ENCODE peak calls at places on chromosome 9, in six cellular contexts. B is body of pancreas; X is OCI-LY7; L is CD4-positive, alpha-beta memory T cell; R is neuronal stem cell; J is Peyer's patch. O is an unnamed sample.

GRCh38 chr9:106111039-106111740 is 416.8 kb downstream of the TMEM38B start:
- DNase-seq in B (no peak), X (no peak), L (no peak), R (no peak), J (no peak), O (no peak)

GRCh38 chr9:87622936-87623335 is 103.0 kb upstream of the CTSL start:
- DNase-seq in B (no peak), X (no peak), L (no peak), R (no peak), J (no peak), O (no peak)

GRCh38 chr9:21983509-21983908 is 10.7 kb downstream of the CDKN2A start:
- DNase-seq in B (no peak), X (no peak), L (no peak), R (no peak), J (no peak), O (no peak)

GRCh38 chr9:114953917-114954316 is 23.5 kb upstream of the TNFSF8 start:
- DNase-seq in B (no peak), X (no peak), L (no peak), R (no peak), J (peak; percentile 48), O (no peak)

GRCh38 chr9:23746317-23746716 is 79.7 kb downstream of the ELAVL2 start:
- DNase-seq in B (no peak), X (no peak), L (no peak), R (no peak), J (no peak), O (no peak)

GRCh38 chr9:12368569-12368968 is 324.6 kb upstream of the TYRP1 start:
- DNase-seq in B (no peak), X (no peak), L (no peak), R (no peak), J (no peak), O (no peak)

GRCh38 chr9:36140086-36141084 is 3.9 kb downstream of the GLIPR2 start:
- DNase-seq in B (no peak), X (no peak), L (peak; percentile 52), R (no peak), J (no peak), O (no peak)

GRCh38 chr9:104944356-104944755 is 16.4 kb upstream of the ABCA1 start:
- DNase-seq in B (no peak), X (no peak), L (no peak), R (no peak), J (no peak), O (no peak)

GRCh38 chr9:38445154-38446043 is 21.1 kb upstream of the IGFBPL1 start:
- DNase-seq in B (no peak), X (peak; percentile 1), L (no peak), R (no peak), J (no peak), O (no peak)

GRCh38 chr9:33131505-33132248 is 35.5 kb downstream of the B4GALT1 start:
- DNase-seq in B (no peak), X (no peak), L (no peak), R (no peak), J (no peak), O (no peak)

GRCh38 chr9:33130961-33131360 is 36.2 kb downstream of the B4GALT1 start:
- DNase-seq in B (no peak), X (no peak), L (no peak), R (no peak), J (no peak), O (no peak)

GRCh38 chr9:33129886-33130284 is 37.3 kb downstream of the B4GALT1 start:
- DNase-seq in B (peak; percentile 27), X (no peak), L (no peak), R (no peak), J (no peak), O (no peak)

GRCh38 chr9:33129251-33129885 is 37.8 kb downstream of the B4GALT1 start:
- DNase-seq in B (no peak), X (no peak), L (no peak), R (no peak), J (no peak), O (no peak)

GRCh38 chr9:33130501-33130900 is 36.6 kb downstream of the B4GALT1 start:
- DNase-seq in B (no peak), X (no peak), L (no peak), R (no peak), J (no peak), O (no peak)
- H3K36me3 ChIP-seq in B (no peaks in the 10 kb centered on the region), X (peaks cover 57% of the 10 kb centered on the region), L (peaks cover 47% of the 10 kb centered on the region), R (no peaks in the 10 kb centered on the region), J (no peaks in the 10 kb centered on the region), O (no peaks in the 10 kb centered on the region)

GRCh38 chr9:121328476-121328875 is 41.6 kb downstream of the STOM start:
- DNase-seq in B (no peak), X (no peak), L (no peak), R (no peak), J (no peak), O (no peak)
- H3K36me3 ChIP-seq in B (no peaks in the 10 kb centered on the region), X (no peaks in the 10 kb centered on the region), L (no peaks in the 10 kb centered on the region), R (peaks cover 3% of the 10 kb centered on the region), J (no peaks in the 10 kb centered on the region), O (peaks cover 15% of the 10 kb centered on the region)

GRCh38 chr9:77030045-77030444 is 10.6 kb downstream of the FOXB2 start:
- DNase-seq in B (no peak), X (no peak), L (no peak), R (no peak), J (no peak), O (no peak)
- H3K36me3 ChIP-seq in B (no peaks in the 10 kb centered on the region), X (no peaks in the 10 kb centered on the region), L (no peaks in the 10 kb centered on the region), R (no peaks in the 10 kb centered on the region), J (no peaks in the 10 kb centered on the region), O (no peaks in the 10 kb centered on the region)

DNA sequence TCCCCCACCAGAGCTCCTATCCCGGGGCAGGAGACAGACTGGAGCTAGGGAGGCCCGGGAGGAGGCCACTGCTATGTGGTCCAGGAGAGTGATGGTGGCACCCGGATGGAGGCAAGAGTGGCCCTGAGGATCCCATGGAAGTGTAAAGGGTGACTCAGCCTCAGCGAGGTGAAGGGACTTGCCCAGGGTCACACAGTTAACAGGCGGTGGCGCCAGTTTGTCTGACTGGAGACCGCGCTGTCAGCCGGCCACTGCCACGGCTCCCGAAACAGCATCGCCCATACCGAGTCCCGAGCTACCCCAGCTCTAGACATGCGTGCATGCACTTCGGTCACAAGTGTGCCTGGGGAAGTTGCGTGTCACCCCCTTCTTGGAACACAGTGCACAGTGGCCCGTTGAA is 165.9 kb downstream of the GAPVD1 start:
- DNase-seq in B (no peak), X (no peak), L (no peak), R (no peak), J (no peak), O (no peak)
- H3K36me3 ChIP-seq in B (no peaks in the 10 kb centered on the region), X (no peaks in the 10 kb centered on the region), L (no peaks in the 10 kb centered on the region), R (no peaks in the 10 kb centered on the region), J (no peaks in the 10 kb centered on the region), O (no peaks in the 10 kb centered on the region)

GRCh38 chr9:94768766-94769165 is 42.3 kb downstream of the AOPEP start:
- DNase-seq in B (no peak), X (no peak), L (no peak), R (no peak), J (no peak), O (no peak)
- H3K36me3 ChIP-seq in B (no peaks in the 10 kb centered on the region), X (peaks cover 8% of the 10 kb centered on the region), L (no peaks in the 10 kb centered on the region), R (no peaks in the 10 kb centered on the region), J (no peaks in the 10 kb centered on the region), O (no peaks in the 10 kb centered on the region)

DNA sequence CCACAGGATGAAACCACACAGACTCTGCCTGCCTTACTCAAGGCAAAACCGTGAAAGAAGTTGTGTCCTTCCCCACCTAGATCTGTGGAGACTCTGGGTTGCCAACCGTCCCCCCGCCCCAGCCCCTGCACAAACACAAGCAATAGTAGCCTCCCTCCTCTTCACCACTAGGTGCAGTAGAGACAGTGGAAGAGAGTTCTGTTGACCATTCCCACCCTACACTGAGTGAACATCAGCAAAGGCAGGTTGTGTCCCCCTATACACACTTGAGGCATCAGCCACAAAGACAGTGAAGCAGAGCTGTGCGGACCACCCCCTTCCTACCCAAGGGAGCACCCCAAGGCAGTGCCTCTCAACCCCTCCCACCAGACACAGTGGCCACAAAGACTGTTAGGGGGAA is 223.7 kb upstream of the NFIL3 start:
- DNase-seq in B (no peak), X (no peak), L (no peak), R (no peak), J (no peak), O (no peak)
- H3K36me3 ChIP-seq in B (no peaks in the 10 kb centered on the region), X (no peaks in the 10 kb centered on the region), L (no peaks in the 10 kb centered on the region), R (no peaks in the 10 kb centered on the region), J (no peaks in the 10 kb centered on the region), O (no peaks in the 10 kb centered on the region)

DNA sequence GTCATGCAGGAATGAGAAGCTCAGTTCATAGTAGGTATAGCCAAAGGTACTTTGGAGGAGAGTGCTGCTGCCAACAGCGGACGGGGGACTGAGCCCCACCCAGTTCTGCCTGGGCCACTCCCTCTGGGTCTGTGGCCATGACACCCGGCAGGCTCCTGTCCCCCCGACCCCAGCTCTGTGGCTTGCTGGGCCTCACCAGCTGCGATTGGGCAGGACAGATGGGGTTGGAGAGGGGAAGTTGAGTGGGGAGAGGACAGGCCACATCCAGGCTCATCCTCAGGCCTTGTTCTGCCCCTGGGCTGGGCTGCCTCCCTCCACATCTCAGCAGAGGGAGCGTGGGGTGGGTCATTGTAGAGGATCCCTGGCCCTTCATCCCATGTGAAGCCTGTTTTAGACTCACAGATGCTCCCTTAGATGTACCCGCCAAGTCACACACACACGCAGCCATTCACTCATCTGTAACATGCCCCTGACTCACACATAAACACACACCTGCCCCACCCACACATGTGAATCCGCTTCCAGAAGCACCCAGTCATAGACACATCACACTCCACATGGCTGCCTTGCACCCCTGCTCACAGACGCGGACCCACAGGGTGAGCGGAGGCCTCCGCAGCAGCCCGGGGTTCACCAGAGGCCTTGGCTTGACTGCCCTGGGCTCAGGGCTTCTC is 48.8 kb downstream of the NTNG2 start:
- DNase-seq in B (no peak), X (no peak), L (no peak), R (no peak), J (no peak), O (no peak)
- H3K36me3 ChIP-seq in B (no peaks in the 10 kb centered on the region), X (no peaks in the 10 kb centered on the region), L (no peaks in the 10 kb centered on the region), R (no peaks in the 10 kb centered on the region), J (no peaks in the 10 kb centered on the region), O (no peaks in the 10 kb centered on the region)

GRCh38 chr9:83307051-83307724 is 231.0 kb downstream of the FRMD3 start:
- DNase-seq in B (no peak), X (no peak), L (no peak), R (no peak), J (no peak), O (no peak)
- H3K36me3 ChIP-seq in B (no peaks in the 10 kb centered on the region), X (no peaks in the 10 kb centered on the region), L (no peaks in the 10 kb centered on the region), R (no peaks in the 10 kb centered on the region), J (no peaks in the 10 kb centered on the region), O (no peaks in the 10 kb centered on the region)

GRCh38 chr9:133344979-133345378 is 3.0 kb downstream of the MED22 start:
- DNase-seq in B (no peak), X (no peak), L (no peak), R (no peak), J (no peak), O (no peak)
- H3K36me3 ChIP-seq in B (peaks cover 7% of the 10 kb centered on the region), X (peaks cover 84% of the 10 kb centered on the region), L (peaks cover 58% of the 10 kb centered on the region), R (peaks cover 70% of the 10 kb centered on the region), J (peaks cover 1% of the 10 kb centered on the region), O (no peaks in the 10 kb centered on the region)

O was measured in vagina.